ENCODE peak calls at places on chromosomes 4 and X, in eight cellular contexts. D is H9, O is MCF 10A, Y is right lobe of liver, I is RWPE1, P is neural crest cell, L is nephron progenitor cell, J is tibial artery. G is an unnamed sample.

GRCh38 chr4:1990348-1990645 is 18.5 kb downstream of the NELFA start:
- DNase-seq in O (no peak), P (no peak), Y (no peak), I (no peak), J (no peak), L (no peak), D (no peak), G (no peak)

GRCh38 chr4:101229116-101229515 is 118.2 kb downstream of the PPP3CA start:
- DNase-seq in D (no peak), L (no peak), I (no peak), P (no peak), Y (no peak), O (no peak), J (no peak), G (no peak)

GRCh38 chr4:175412744-175413143 is 399.3 kb downstream of the GPM6A start:
- DNase-seq in I (no peak), D (no peak), Y (no peak), O (peak; percentile 33), L (no peak), P (no peak), J (no peak), G (no peak)

GRCh38 chr4:6620891-6621555 is 19.5 kb upstream of the MRFAP1 start:
- DNase-seq in L (no peak), J (no peak), Y (no peak), P (no peak), O (no peak), I (no peak), D (no peak), G (no peak)

GRCh38 chr4:25174674-25175073 is 14.4 kb upstream of the SEPSECS start:
- DNase-seq in D (no peak), P (no peak), J (no peak), O (peak; percentile 68), I (peak; percentile 36), L (no peak), Y (no peak), G (no peak)

GRCh38 chr4:76215120-76215519 is 1.5 kb upstream of the SCARB2 start:
- DNase-seq in L (no peak), J (no peak), P (no peak), O (no peak), D (no peak), Y (no peak), I (no peak), G (no peak)

GRCh38 chr4:2408976-2409375 is 9.5 kb downstream of the ZFYVE28 start:
- DNase-seq in D (no peak), L (no peak), J (no peak), Y (no peak), O (no peak), I (no peak), P (no peak), G (no peak)

GRCh38 chr4:169099775-169100180 is 89.7 kb upstream of the CBR4 start:
- DNase-seq in Y (no peak), D (no peak), O (no peak), P (no peak), I (no peak), J (no peak), L (no peak), G (no peak)

GRCh38 chrX:143336261-143336660 is 181.0 kb downstream of the SPANXN3 start:
- DNase-seq in I (no peak), L (no peak), J (no peak), Y (no peak), O (no peak), P (no peak), D (no peak), G (no peak)

GRCh38 chr4:89296399-89296798 is 11.2 kb downstream of the GPRIN3 start:
- DNase-seq in Y (no peak), D (no peak), P (no peak), I (no peak), J (no peak), O (no peak), L (no peak), G (no peak)

GRCh38 chrX:39779952-39780783 is 317.6 kb downstream of the BCOR start:
- DNase-seq in P (no peak), Y (no peak), O (no peak), D (peak; percentile 55), J (no peak), I (no peak), L (no peak), G (no peak)

GRCh38 chr4:152460488-152460887 is 75.4 kb downstream of the FBXW7 start:
- DNase-seq in J (no peak), P (no peak), Y (no peak), L (no peak), I (no peak), D (no peak), O (peak; percentile 80), G (no peak)

GRCh38 chr4:3375688-3376087 is 66.1 kb upstream of the HGFAC start:
- DNase-seq in P (no peak), O (peak; percentile 92), I (peak; percentile 45), L (no peak), Y (no peak), J (no peak), D (no peak), G (no peak)

DNA sequence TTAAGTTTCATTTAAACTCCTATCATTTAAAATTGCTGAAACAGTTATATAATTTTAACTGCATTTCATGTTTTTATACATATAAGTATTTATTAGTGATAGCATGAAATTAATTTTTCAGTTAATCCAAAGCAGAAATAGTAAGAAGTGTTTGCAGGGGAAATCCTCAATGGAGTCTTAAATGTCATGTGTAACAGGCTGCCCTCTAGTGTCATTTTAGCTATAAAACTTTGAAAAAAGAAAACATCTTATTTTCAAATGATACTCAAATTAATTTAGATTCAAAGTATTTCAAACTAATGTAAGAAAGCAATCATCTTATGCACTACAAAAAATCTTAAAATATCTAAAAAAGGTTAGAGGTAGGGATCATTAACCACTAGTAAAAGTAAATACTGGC is 27.1 kb downstream of the TAPT1 start:
- DNase-seq in D (no peak), J (no peak), O (peak; percentile 22), P (no peak), L (no peak), Y (no peak), I (no peak), G (no peak)
- TF ChIP-seq CTCF in D (peak; percentile 66), J (peak; percentile 24), O (peak; percentile 26), P (peak; percentile 60), L (peak; percentile 36), Y (peak; percentile 43), I (peak; percentile 60), G (no peak)

GRCh38 chrX:108298165-108298602 is 140.0 kb downstream of the COL4A6 start:
- DNase-seq in D (no peak), Y (peak; percentile 81), J (no peak), I (no peak), P (no peak), L (peak; percentile 4), O (no peak), G (peak; percentile 8)

GRCh38 chrX:108292053-108292452 is 146.2 kb downstream of the COL4A6 start:
- DNase-seq in P (no peak), O (no peak), Y (no peak), L (no peak), J (no peak), I (no peak), D (no peak), G (no peak)

GRCh38 chrX:108299101-108299591 is 139.1 kb downstream of the COL4A6 start:
- DNase-seq in J (no peak), O (peak; percentile 55), D (no peak), Y (no peak), P (no peak), L (peak; percentile 4), I (peak; percentile 30), G (no peak)

GRCh38 chrX:108299704-108300103 is 138.5 kb downstream of the COL4A6 start:
- DNase-seq in P (no peak), J (no peak), Y (no peak), I (no peak), O (no peak), L (no peak), D (no peak), G (no peak)

DNA sequence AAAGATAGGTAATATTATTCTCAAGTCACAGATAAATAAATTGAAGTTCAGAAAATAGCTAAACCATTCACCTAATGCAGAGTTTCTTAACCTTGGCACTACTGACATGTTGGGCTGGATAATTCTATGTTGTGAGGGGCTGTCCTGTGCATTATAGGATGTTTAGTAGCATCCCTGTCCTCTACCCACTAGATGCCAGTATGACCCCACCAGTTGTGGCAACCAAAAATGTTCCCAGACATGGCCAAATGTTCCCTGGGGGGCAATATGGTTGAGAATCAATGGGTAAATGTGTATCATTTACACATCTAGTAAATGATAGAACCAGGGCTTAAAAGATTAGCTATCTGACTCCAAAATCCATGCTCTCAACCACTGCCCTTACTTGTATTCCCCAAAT is 140.9 kb downstream of the COL4A6 start:
- DNase-seq in I (no peak), L (no peak), O (no peak), J (no peak), D (no peak), Y (no peak), P (no peak), G (no peak)
- TF ChIP-seq CTCF in I (no peak), L (no peak), O (peak; percentile 7), J (no peak), D (peak; percentile 30), Y (no peak), P (no peak), G (no peak)

GRCh38 chrX:88424541-88424940 is 322.5 kb upstream of the CPXCR1 start:
- DNase-seq in I (no peak), O (no peak), L (no peak), D (no peak), P (no peak), J (no peak), Y (no peak), G (no peak)

GRCh38 chrX:88424071-88424470 is 323.0 kb upstream of the CPXCR1 start:
- DNase-seq in D (no peak), P (no peak), O (no peak), I (no peak), Y (no peak), L (no peak), J (no peak), G (no peak)

GRCh38 chrX:88425739-88426138 is 321.3 kb upstream of the CPXCR1 start:
- DNase-seq in D (no peak), I (peak; percentile 0), Y (no peak), O (peak; percentile 31), P (no peak), L (no peak), J (no peak), G (no peak)
- TF ChIP-seq CTCF in D (peak; percentile 60), I (peak; percentile 14), Y (peak; percentile 51), O (peak; percentile 34), P (peak; percentile 65), L (peak; percentile 23), J (no peak), G (no peak)

GRCh38 chr4:135372131-135372530 is 1170.5 kb upstream of the PABPC4L start:
- DNase-seq in O (no peak), L (no peak), D (no peak), P (no peak), J (no peak), I (no peak), Y (no peak), G (no peak)

GRCh38 chr4:135368826-135369225 is 1167.2 kb upstream of the PABPC4L start:
- DNase-seq in D (no peak), O (no peak), I (no peak), J (no peak), Y (no peak), P (no peak), L (no peak), G (no peak)

DNA sequence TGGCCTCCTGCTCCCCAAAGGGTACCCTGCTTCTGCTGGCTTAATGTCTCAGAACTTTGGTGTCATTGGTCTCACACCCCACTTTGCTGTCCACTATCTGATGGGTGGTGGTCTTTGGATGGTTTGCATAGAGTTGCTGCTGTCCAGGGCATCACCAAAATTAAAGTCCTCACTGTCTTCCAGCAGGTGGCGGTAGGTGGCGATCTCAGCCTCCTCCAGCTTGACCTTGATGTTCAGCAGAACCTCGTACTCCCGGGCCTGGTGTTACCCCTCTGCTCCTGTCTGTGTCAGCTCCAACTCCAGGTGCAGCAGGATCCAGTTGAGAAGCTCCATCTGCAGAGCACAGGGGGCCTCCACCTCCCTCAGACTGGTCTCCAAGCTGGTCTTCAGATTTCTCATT is 1169.5 kb upstream of the PABPC4L start:
- DNase-seq in L (peak; percentile 22), O (peak; percentile 12), I (no peak), D (peak; percentile 50), Y (no peak), P (peak; percentile 6), J (no peak), G (peak; percentile 30)
- TF ChIP-seq CTCF in L (peak; percentile 11), O (peak; percentile 14), I (no peak), D (peak; percentile 59), Y (no peak), P (peak; percentile 33), J (no peak), G (no peak)